ENCODE peak calls at places on chromosome 7, in eight cellular contexts. R is M059J; J is GM23248; A is HCEC 1CT; X is activated T-cell treated with anti-CD3 and anti-CD28 coated beads, Interleukin-2, amount 50 U/mL, for 48 hours; M is testis; C is pancreas; P is T-helper 9 cell. W is an unnamed sample.

GRCh38 chr7:149883452-149883861 is 9.7 kb downstream of the ATP6V0E2 start:
- DNase-seq in R (peak; percentile 46), J (peak; percentile 71), A (peak; percentile 38), X (peak; percentile 67), M (peak; percentile 82), C (peak; percentile 79), P (no peak), W (peak; percentile 66)

GRCh38 chr7:97187067-97187466 is 69.6 kb downstream of the SDHAF3 start:
- DNase-seq in R (peak; percentile 69), J (peak; percentile 61), A (peak; percentile 68), X (no peak), M (no peak), C (no peak), P (no peak), W (peak; percentile 72)

GRCh38 chr7:6648066-6648814 is 11.1 kb downstream of the ZNF316 start:
- DNase-seq in R (no peak), J (no peak), A (no peak), X (no peak), M (no peak), C (no peak), P (no peak), W (no peak)

GRCh38 chr7:155450828-155451521 is 7.0 kb upstream of the EN2 start:
- DNase-seq in R (no peak), J (no peak), A (no peak), X (peak; percentile 24), M (no peak), C (no peak), P (no peak), W (no peak)

GRCh38 chr7:81007053-81007452 is 88.2 kb upstream of the SEMA3C start:
- DNase-seq in R (no peak), J (peak; percentile 11), A (no peak), X (no peak), M (no peak), C (no peak), P (no peak), W (no peak)

GRCh38 chr7:31970501-31970900 is 99.7 kb downstream of the PDE1C start:
- DNase-seq in R (no peak), J (no peak), A (no peak), X (no peak), M (no peak), C (no peak), P (no peak), W (no peak)

GRCh38 chr7:128410092-128410665 is 397 bp upstream of the IMPDH1 start:
- DNase-seq in R (peak; percentile 89), J (peak; percentile 90), A (peak; percentile 65), X (peak; percentile 81), M (peak; percentile 55), C (no peak), P (peak; percentile 56), W (peak; percentile 84)

GRCh38 chr7:93757421-93757820 is 133.1 kb downstream of the TFPI2 start:
- DNase-seq in R (no peak), J (peak; percentile 26), A (no peak), X (no peak), M (no peak), C (no peak), P (no peak), W (peak; percentile 23)

GRCh38 chr7:8436965-8437364 is 3.6 kb downstream of the NXPH1 start:
- DNase-seq in R (peak; percentile 9), J (peak; percentile 12), A (no peak), X (peak; percentile 74), M (peak; percentile 79), C (peak; percentile 28), P (peak; percentile 12), W (peak; percentile 13)

GRCh38 chr7:102004229-102004628 is 186.8 kb downstream of the CUX1 start:
- DNase-seq in R (no peak), J (no peak), A (no peak), X (no peak), M (no peak), C (no peak), P (no peak), W (no peak)

GRCh38 chr7:43362652-43363428 is 220.1 kb upstream of the STK17A start:
- DNase-seq in R (peak; percentile 62), J (peak; percentile 64), A (peak; percentile 68), X (no peak), M (no peak), C (no peak), P (no peak), W (peak; percentile 16)

W was measured in RKO.